ENCODE peak calls at places on chromosome 7, in six cellular contexts. W is HFFc6, Y is retina, J is hepatic stellate cell, S is NCI-H2081, I is naive B cell. R is an unnamed sample.

GRCh38 chr7:156969972-156970420 is 20.5 kb downstream of the NOM1 start:
- DNase-seq in W (no peak), Y (no peak), J (no peak), S (no peak), I (no peak), R (no peak)

GRCh38 chr7:74311305-74311744 is 22.1 kb downstream of the CLIP2 start:
- DNase-seq in W (peak; percentile 66), Y (no peak), J (no peak), S (no peak), I (no peak), R (peak; percentile 82)

GRCh38 chr7:38070718-38071117 is 107.3 kb upstream of the STARD3NL start:
- DNase-seq in W (no peak), Y (no peak), J (no peak), S (peak; percentile 75), I (no peak), R (no peak)

GRCh38 chr7:73437699-73438416 is 4.3 kb downstream of the FZD9 start:
- DNase-seq in W (no peak), Y (no peak), J (no peak), S (no peak), I (no peak), R (no peak)

GRCh38 chr7:148575640-148576411 is 14.7 kb upstream of the C7orf33 start:
- DNase-seq in W (peak; percentile 37), Y (peak; percentile 80), J (peak; percentile 44), S (peak; percentile 68), I (peak; percentile 53), R (peak; percentile 44)

GRCh38 chr7:100803398-100804161 is 23.7 kb downstream of the EPHB4 start:
- DNase-seq in W (peak; percentile 87), Y (peak; percentile 70), J (peak; percentile 98), S (peak; percentile 82), I (peak; percentile 85), R (peak; percentile 83)

GRCh38 chr7:94222516-94222915 is 172.2 kb upstream of the COL1A2 start:
- DNase-seq in W (no peak), Y (no peak), J (no peak), S (no peak), I (no peak), R (peak; percentile 10)

GRCh38 chr7:64907641-64908326 is 4.7 kb downstream of the ZNF273 start:
- DNase-seq in W (no peak), Y (peak; percentile 56), J (no peak), S (no peak), I (no peak), R (no peak)

GRCh38 chr7:37728747-37729146 is 45.2 kb downstream of the GPR141 start:
- DNase-seq in W (no peak), Y (no peak), J (no peak), S (no peak), I (no peak), R (no peak)

GRCh38 chr7:85682819-85683218 is 496.0 kb upstream of the SEMA3D start:
- DNase-seq in W (no peak), Y (no peak), J (no peak), S (no peak), I (no peak), R (peak; percentile 45)

GRCh38 chr7:131242123-131242650 is 85.5 kb upstream of the MKLN1 start:
- DNase-seq in W (no peak), Y (no peak), J (no peak), S (no peak), I (no peak), R (no peak)

GRCh38 chr7:86008898-86009297 is 634.8 kb upstream of the GRM3 start:
- DNase-seq in W (no peak), Y (no peak), J (no peak), S (no peak), I (no peak), R (no peak)

GRCh38 chr7:30308392-30308791 is 24.0 kb downstream of the ZNRF2 start:
- DNase-seq in W (no peak), Y (no peak), J (no peak), S (no peak), I (no peak), R (no peak)

GRCh38 chr7:80392229-80393169 is 119.4 kb downstream of the GNAT3 start:
- DNase-seq in W (peak; percentile 55), Y (no peak), J (no peak), S (peak; percentile 73), I (no peak), R (peak; percentile 46)

GRCh38 chr7:31953432-31953831 is 116.8 kb downstream of the PDE1C start:
- DNase-seq in W (no peak), Y (peak; percentile 21), J (no peak), S (no peak), I (no peak), R (no peak)

GRCh38 chr7:76302299-76303056 is at the start of gene HSPB1:
- DNase-seq in W (peak; percentile 86), Y (peak; percentile 90), J (peak; percentile 94), S (peak; percentile 87), I (peak; percentile 62), R (peak; percentile 75)

GRCh38 chr7:151432658-151433521 is 7.1 kb downstream of the CRYGN start:
- DNase-seq in W (no peak), Y (no peak), J (no peak), S (no peak), I (peak; percentile 12), R (no peak)

GRCh38 chr7:57308631-57309408 is 141.2 kb upstream of the ZNF716 start:
- DNase-seq in W (no peak), Y (no peak), J (no peak), S (no peak), I (no peak), R (no peak)

GRCh38 chr7:43481905-43482678 is 100.8 kb upstream of the STK17A start:
- DNase-seq in W (peak; percentile 65), Y (no peak), J (no peak), S (no peak), I (no peak), R (no peak)

GRCh38 chr7:98165827-98166667 is 45.2 kb upstream of the BHLHA15 start:
- DNase-seq in W (no peak), Y (peak; percentile 28), J (peak; percentile 28), S (peak; percentile 79), I (peak; percentile 58), R (no peak)

R was measured in HCEC 1CT.